ENCODE peak calls at places on chromosomes 16 and 17, in six cellular contexts. One of them, this sample, is unnamed.
A peak's percentile ranks its signal among the peaks of the same experiment; 100 is the strongest.

GRCh38 chr16:7315813-7316212 is 16.8 kb upstream of the RBFOX1 start:
- DNase-seq in anterior cingulate cortex: no peak
- DNase-seq in cardiac muscle cell: no peak
- DNase-seq in SHP77: no peak
- DNase-seq in fibroblast of gingiva: no peak
- DNase-seq in MV-4-11: no peak
- DNase-seq in this sample: no peak

GRCh38 chr16:84845496-84846002 is 25.8 kb downstream of the CRISPLD2 start:
- DNase-seq in anterior cingulate cortex: no peak
- DNase-seq in MV-4-11: no peak
- DNase-seq in fibroblast of gingiva: no peak
- DNase-seq in SHP77: no peak
- DNase-seq in cardiac muscle cell: no peak
- DNase-seq in this sample: no peak

GRCh38 chr17:17605747-17606083 is 14.2 kb upstream of the PEMT start:
- DNase-seq in cardiac muscle cell: peak; percentile 56
- DNase-seq in anterior cingulate cortex: no peak
- DNase-seq in MV-4-11: peak; percentile 41
- DNase-seq in fibroblast of gingiva: peak; percentile 86
- DNase-seq in SHP77: no peak
- DNase-seq in this sample: no peak

GRCh38 chr17:40303009-40303657 is 5.8 kb upstream of the RARA start:
- DNase-seq in anterior cingulate cortex: peak; percentile 35
- DNase-seq in SHP77: peak; percentile 34
- DNase-seq in cardiac muscle cell: no peak
- DNase-seq in fibroblast of gingiva: peak; percentile 86
- DNase-seq in MV-4-11: peak; percentile 73
- DNase-seq in this sample: no peak

GRCh38 chr16:57517397-57518367 is 18.7 kb downstream of the CCDC102A start:
- DNase-seq in anterior cingulate cortex: no peak
- DNase-seq in fibroblast of gingiva: no peak
- DNase-seq in MV-4-11: no peak
- DNase-seq in cardiac muscle cell: no peak
- DNase-seq in SHP77: no peak
- DNase-seq in this sample: no peak

GRCh38 chr17:58956997-58957724 is 149.5 kb downstream of the TRIM37 start:
- DNase-seq in SHP77: no peak
- DNase-seq in anterior cingulate cortex: no peak
- DNase-seq in fibroblast of gingiva: peak; percentile 40
- DNase-seq in MV-4-11: no peak
- DNase-seq in cardiac muscle cell: no peak
- DNase-seq in this sample: no peak

GRCh38 chr17:33864758-33865229 is 390.3 kb upstream of the CCL2 start:
- DNase-seq in fibroblast of gingiva: no peak
- DNase-seq in anterior cingulate cortex: no peak
- DNase-seq in MV-4-11: no peak
- DNase-seq in SHP77: no peak
- DNase-seq in cardiac muscle cell: no peak
- DNase-seq in this sample: no peak

GRCh38 chr16:67451704-67452435 is 20.9 kb downstream of the HSD11B2 start:
- DNase-seq in SHP77: no peak
- DNase-seq in MV-4-11: no peak
- DNase-seq in cardiac muscle cell: no peak
- DNase-seq in fibroblast of gingiva: peak; percentile 24
- DNase-seq in anterior cingulate cortex: no peak
- DNase-seq in this sample: no peak

GRCh38 chr17:34692932-34693331 is 113.5 kb downstream of the TMEM132E start:
- DNase-seq in anterior cingulate cortex: no peak
- DNase-seq in cardiac muscle cell: no peak
- DNase-seq in MV-4-11: no peak
- DNase-seq in fibroblast of gingiva: no peak
- DNase-seq in SHP77: no peak
- DNase-seq in this sample: no peak

GRCh38 chr17:82397449-82398335 is 20.5 kb upstream of the HEXD start:
- DNase-seq in anterior cingulate cortex: no peak
- DNase-seq in fibroblast of gingiva: no peak
- DNase-seq in MV-4-11: no peak
- DNase-seq in cardiac muscle cell: peak; percentile 44
- DNase-seq in SHP77: no peak
- DNase-seq in this sample: no peak

GRCh38 chr16:47028767-47029377 is 55.4 kb upstream of the DNAJA2 start:
- DNase-seq in MV-4-11: no peak
- DNase-seq in anterior cingulate cortex: no peak
- DNase-seq in fibroblast of gingiva: no peak
- DNase-seq in cardiac muscle cell: no peak
- DNase-seq in SHP77: no peak
- DNase-seq in this sample: no peak

GRCh38 chr17:80872999-80873951 is 118.4 kb upstream of the CHMP6 start:
- DNase-seq in MV-4-11: peak; percentile 67
- DNase-seq in SHP77: no peak
- DNase-seq in cardiac muscle cell: no peak
- DNase-seq in anterior cingulate cortex: peak; percentile 66
- DNase-seq in fibroblast of gingiva: peak; percentile 45
- DNase-seq in this sample: peak; percentile 63

GRCh38 chr17:15398291-15398690 is 56.9 kb upstream of the TEKT3 start:
- DNase-seq in fibroblast of gingiva: no peak
- DNase-seq in cardiac muscle cell: no peak
- DNase-seq in SHP77: peak; percentile 40
- DNase-seq in MV-4-11: peak; percentile 48
- DNase-seq in anterior cingulate cortex: no peak
- DNase-seq in this sample: no peak

GRCh38 chr17:17808706-17809432 is 27.9 kb downstream of the SREBF1 start:
- DNase-seq in anterior cingulate cortex: no peak
- DNase-seq in cardiac muscle cell: no peak
- DNase-seq in SHP77: no peak
- DNase-seq in MV-4-11: peak; percentile 35
- DNase-seq in fibroblast of gingiva: peak; percentile 86
- DNase-seq in this sample: no peak

GRCh38 chr17:16924701-16925440 is 47.0 kb downstream of the TNFRSF13B start:
- DNase-seq in SHP77: no peak
- DNase-seq in anterior cingulate cortex: no peak
- DNase-seq in fibroblast of gingiva: no peak
- DNase-seq in cardiac muscle cell: no peak
- DNase-seq in MV-4-11: no peak
- DNase-seq in this sample: no peak

GRCh38 chr16:17161034-17161433 is 309.7 kb downstream of the XYLT1 start:
- DNase-seq in SHP77: no peak
- DNase-seq in MV-4-11: no peak
- DNase-seq in anterior cingulate cortex: no peak
- DNase-seq in cardiac muscle cell: no peak
- DNase-seq in fibroblast of gingiva: no peak
- DNase-seq in this sample: no peak

GRCh38 chr17:34843682-34844081 is 117.6 kb downstream of the CCT6B start:
- DNase-seq in fibroblast of gingiva: no peak
- DNase-seq in anterior cingulate cortex: no peak
- DNase-seq in cardiac muscle cell: no peak
- DNase-seq in SHP77: no peak
- DNase-seq in MV-4-11: no peak
- DNase-seq in this sample: no peak

GRCh38 chr16:4944333-4945281 is 7.7 kb upstream of the PPL start:
- DNase-seq in MV-4-11: peak; percentile 41
- DNase-seq in SHP77: peak; percentile 94
- DNase-seq in fibroblast of gingiva: peak; percentile 98
- DNase-seq in cardiac muscle cell: peak; percentile 63
- DNase-seq in anterior cingulate cortex: no peak
- DNase-seq in this sample: peak; percentile 81

GRCh38 chr17:79131274-79131635 is 56.6 kb downstream of the ENGASE start:
- DNase-seq in SHP77: no peak
- DNase-seq in fibroblast of gingiva: no peak
- DNase-seq in cardiac muscle cell: no peak
- DNase-seq in MV-4-11: no peak
- DNase-seq in anterior cingulate cortex: no peak
- DNase-seq in this sample: no peak

GRCh38 chr17:39235555-39236221 is 9.9 kb upstream of the STAC2 start:
- DNase-seq in fibroblast of gingiva: peak; percentile 39
- DNase-seq in cardiac muscle cell: peak; percentile 70
- DNase-seq in MV-4-11: peak; percentile 40
- DNase-seq in SHP77: peak; percentile 76
- DNase-seq in anterior cingulate cortex: no peak
- DNase-seq in this sample: peak; percentile 70

GRCh38 chr17:4332296-4332970 is 34.0 kb downstream of the UBE2G1 start:
- DNase-seq in anterior cingulate cortex: no peak
- DNase-seq in MV-4-11: no peak
- DNase-seq in fibroblast of gingiva: no peak
- DNase-seq in cardiac muscle cell: no peak
- DNase-seq in SHP77: no peak
- DNase-seq in this sample: no peak

GRCh38 chr16:49754495-49755290 is 101.2 kb downstream of the ZNF423 start:
- DNase-seq in MV-4-11: peak; percentile 35
- DNase-seq in SHP77: no peak
- DNase-seq in anterior cingulate cortex: no peak
- DNase-seq in fibroblast of gingiva: no peak
- DNase-seq in cardiac muscle cell: peak; percentile 37
- DNase-seq in this sample: peak; percentile 90

GRCh38 chr17:75152971-75153853 is 1.1 kb downstream of the JPT1 start:
- DNase-seq in fibroblast of gingiva: no peak
- DNase-seq in cardiac muscle cell: peak; percentile 38
- DNase-seq in anterior cingulate cortex: no peak
- DNase-seq in MV-4-11: peak; percentile 38
- DNase-seq in SHP77: peak; percentile 64
- DNase-seq in this sample: no peak

GRCh38 chr16:69511641-69512040 is 54.1 kb upstream of the NFAT5 start:
- DNase-seq in fibroblast of gingiva: no peak
- DNase-seq in MV-4-11: peak; percentile 80
- DNase-seq in anterior cingulate cortex: no peak
- DNase-seq in SHP77: no peak
- DNase-seq in cardiac muscle cell: no peak
- DNase-seq in this sample: no peak

GRCh38 chr17:77459018-77459755 is 318.4 kb downstream of the SEC14L1 start:
- DNase-seq in SHP77: no peak
- DNase-seq in fibroblast of gingiva: no peak
- DNase-seq in anterior cingulate cortex: no peak
- DNase-seq in cardiac muscle cell: no peak
- DNase-seq in MV-4-11: no peak
- DNase-seq in this sample: no peak